ENCODE peak calls at places on chromosomes 2 and 18, in eight cellular contexts. W is astrocyte, C is K562, R is MM.1S, Z is H9, F is fibroblast of lung, K is mammary epithelial cell, V is mesenchymal stem cell. S is an unnamed sample.
A peak's percentile ranks its signal among the peaks of the same experiment; 100 is the strongest.

GRCh38 chr2:218832520-218832919 is 917 bp upstream of the PRKAG3 start:
- DNase-seq in W (no peak), C (no peak), R (no peak), Z (no peak), F (no peak), K (no peak), V (no peak), S (no peak)

GRCh38 chr2:36780231-36780808 is 83.8 kb downstream of the VIT start:
- DNase-seq in W (peak; percentile 41), C (peak; percentile 57), R (peak; percentile 49), Z (no peak), F (peak; percentile 78), K (peak; percentile 48), V (peak; percentile 62), S (no peak)

GRCh38 chr18:23852236-23853045 is 162.1 kb upstream of the TTC39C start:
- DNase-seq in W (no peak), C (no peak), R (no peak), Z (no peak), F (no peak), K (no peak), V (no peak), S (no peak)

GRCh38 chr2:204012081-204012653 is 75.6 kb downstream of the ICOS start:
- DNase-seq in W (no peak), C (no peak), R (no peak), Z (no peak), F (no peak), K (peak; percentile 73), V (no peak), S (no peak)

GRCh38 chr2:174605687-174606086 is 8.1 kb upstream of the WIPF1 start:
- DNase-seq in W (peak; percentile 38), C (no peak), R (peak; percentile 28), Z (no peak), F (peak; percentile 64), K (no peak), V (peak; percentile 59), S (no peak)

GRCh38 chr2:239092571-239093294 is 244.8 kb downstream of the TWIST2 start:
- DNase-seq in W (no peak), C (no peak), R (no peak), Z (no peak), F (no peak), K (no peak), V (no peak), S (no peak)

GRCh38 chr2:179440642-179441251 is 176.1 kb upstream of the SESTD1 start:
- DNase-seq in W (no peak), C (peak; percentile 16), R (peak; percentile 61), Z (no peak), F (peak; percentile 53), K (no peak), V (peak; percentile 50), S (peak; percentile 8)

GRCh38 chr18:24679062-24679461 is 218.6 kb downstream of the HRH4 start:
- DNase-seq in W (no peak), C (no peak), R (no peak), Z (no peak), F (no peak), K (no peak), V (no peak), S (no peak)

GRCh38 chr18:24421831-24422230 is 4.6 kb upstream of the IMPACT start:
- DNase-seq in W (no peak), C (no peak), R (no peak), Z (no peak), F (no peak), K (no peak), V (no peak), S (no peak)

GRCh38 chr2:57701391-57701791 is 345.2 kb upstream of the VRK2 start:
- DNase-seq in W (peak; percentile 46), C (no peak), R (no peak), Z (no peak), F (no peak), K (no peak), V (peak; percentile 52), S (no peak)

GRCh38 chr2:212843409-212844199 is 305.0 kb upstream of the ERBB4 start:
- DNase-seq in W (peak; percentile 89), C (no peak), R (no peak), Z (no peak), F (peak; percentile 58), K (peak; percentile 94), V (peak; percentile 72), S (no peak)

GRCh38 chr2:231463698-231464575 is at the start of gene NCL:
- DNase-seq in W (peak; percentile 94), C (peak; percentile 64), R (peak; percentile 81), Z (peak; percentile 61), F (peak; percentile 98), K (peak; percentile 98), V (peak; percentile 99), S (peak; percentile 89)

GRCh38 chr18:39596216-39596615 is 2030.6 kb upstream of the CELF4 start:
- DNase-seq in W (peak; percentile 69), C (no peak), R (no peak), Z (no peak), F (peak; percentile 14), K (no peak), V (peak; percentile 28), S (no peak)

GRCh38 chr2:240707791-240708190 is 16.1 kb downstream of the AQP12A start:
- DNase-seq in W (no peak), C (no peak), R (no peak), Z (no peak), F (no peak), K (no peak), V (no peak), S (no peak)

GRCh38 chr2:170314744-170315447 is 136.9 kb downstream of the MYO3B start:
- DNase-seq in W (peak; percentile 18), C (no peak), R (no peak), Z (no peak), F (no peak), K (peak; percentile 52), V (no peak), S (no peak)

GRCh38 chr2:101272045-101272784 is 19.5 kb downstream of the CNOT11 start:
- DNase-seq in W (no peak), C (no peak), R (no peak), Z (no peak), F (no peak), K (no peak), V (no peak), S (no peak)

GRCh38 chr2:96485751-96486643 is 19.2 kb downstream of the NEURL3 start:
- DNase-seq in W (peak; percentile 88), C (no peak), R (peak; percentile 88), Z (peak; percentile 59), F (peak; percentile 74), K (peak; percentile 94), V (peak; percentile 80), S (peak; percentile 51)

GRCh38 chr2:40300391-40300790 is 151.5 kb downstream of the SLC8A1 start:
- DNase-seq in W (no peak), C (no peak), R (no peak), Z (no peak), F (no peak), K (no peak), V (no peak), S (no peak)

GRCh38 chr2:226270279-226270678 is 529.3 kb downstream of the IRS1 start:
- DNase-seq in W (no peak), C (no peak), R (no peak), Z (no peak), F (no peak), K (no peak), V (no peak), S (no peak)

GRCh38 chr2:173943738-173944137 is 21.4 kb downstream of the SP3 start:
- DNase-seq in W (no peak), C (no peak), R (no peak), Z (no peak), F (no peak), K (no peak), V (no peak), S (no peak)

GRCh38 chr2:30656079-30656478 is 151.2 kb downstream of the CAPN13 start:
- DNase-seq in W (peak; percentile 80), C (no peak), R (no peak), Z (no peak), F (peak; percentile 17), K (peak; percentile 26), V (peak; percentile 62), S (no peak)

GRCh38 chr2:163800889-163801498 is 65.2 kb upstream of the FIGN start:
- DNase-seq in W (peak; percentile 79), C (no peak), R (no peak), Z (no peak), F (peak; percentile 28), K (no peak), V (peak; percentile 76), S (no peak)

GRCh38 chr18:36950282-36950681 is 121.4 kb downstream of the KIAA1328 start:
- DNase-seq in W (no peak), C (no peak), R (no peak), Z (no peak), F (no peak), K (no peak), V (no peak), S (no peak)

GRCh38 chr18:919078-919477 is 14.4 kb downstream of the ADCYAP1 start:
- DNase-seq in W (no peak), C (no peak), R (no peak), Z (no peak), F (no peak), K (no peak), V (no peak), S (no peak)

GRCh38 chr2:209757200-209757599 is 14.4 kb upstream of the UNC80 start:
- DNase-seq in W (no peak), C (no peak), R (no peak), Z (no peak), F (no peak), K (no peak), V (no peak), S (no peak)
- H3K27me3 ChIP-seq in W (no peaks in the 10 kb centered on the region), C (no peaks in the 10 kb centered on the region), R (no peaks in the 10 kb centered on the region), Z (peaks cover 67% of the 10 kb centered on the region), F (no peaks in the 10 kb centered on the region), K (no peaks in the 10 kb centered on the region), V (no peaks in the 10 kb centered on the region), S (no peaks in the 10 kb centered on the region)

GRCh38 chr2:134712736-134713495 is 5.9 kb downstream of the TMEM163 start:
- DNase-seq in W (no peak), C (no peak), R (no peak), Z (no peak), F (no peak), K (no peak), V (no peak), S (no peak)
- H2AFZ ChIP-seq in W (no peak overlapping the region), C (peak overlapping the region; percentile 14), R (no peak overlapping the region), Z (no peak overlapping the region), F (no peak overlapping the region), K (no peak overlapping the region), V (no peak overlapping the region), S (no peak overlapping the region)

GRCh38 chr2:167965907-167966306 is 281.5 kb downstream of the STK39 start:
- DNase-seq in W (no peak), C (no peak), R (no peak), Z (no peak), F (no peak), K (no peak), V (no peak), S (no peak)
- H3K27me3 ChIP-seq in W (no peaks in the 10 kb centered on the region), C (no peaks in the 10 kb centered on the region), R (no peaks in the 10 kb centered on the region), Z (no peaks in the 10 kb centered on the region), F (no peaks in the 10 kb centered on the region), K (no peaks in the 10 kb centered on the region), V (no peaks in the 10 kb centered on the region), S (no peaks in the 10 kb centered on the region)

GRCh38 chr2:209102319-209102718 is 321.5 kb upstream of the MAP2 start:
- DNase-seq in W (no peak), C (no peak), R (no peak), Z (no peak), F (no peak), K (no peak), V (no peak), S (no peak)

GRCh38 chr2:209094221-209094620 is 329.6 kb upstream of the MAP2 start:
- DNase-seq in W (no peak), C (no peak), R (no peak), Z (no peak), F (no peak), K (no peak), V (no peak), S (no peak)

GRCh38 chr2:209095432-209095831 is 328.4 kb upstream of the MAP2 start:
- DNase-seq in W (no peak), C (no peak), R (peak; percentile 12), Z (no peak), F (no peak), K (no peak), V (no peak), S (no peak)

GRCh38 chr2:209097168-209097567 is 326.7 kb upstream of the MAP2 start:
- DNase-seq in W (no peak), C (no peak), R (no peak), Z (peak; percentile 47), F (no peak), K (no peak), V (no peak), S (no peak)
- H2AFZ ChIP-seq in W (no peak overlapping the region), C (no peak overlapping the region), R (no peak overlapping the region), Z (no peak overlapping the region), F (no peak overlapping the region), K (no peak overlapping the region), V (no peak overlapping the region), S (no peak overlapping the region)

S was measured in DND-41.